ENCODE peak calls at places on chromosomes 2 and 18, in four cellular contexts. N is HS-5, G is GM13977, Q is BJ. H is an unnamed sample.

GRCh38 chr2:236678307-236678975 is 108.8 kb downstream of the ACKR3 start:
- DNase-seq in N (no peak), G (no peak), Q (no peak), H (no peak)

GRCh38 chr2:27185331-27186026 is 26.4 kb upstream of the ATRAID start:
- DNase-seq in Q (peak; percentile 80), G (no peak), N (no peak), H (no peak)

GRCh38 chr2:31735716-31736115 is 155.0 kb upstream of the SRD5A2 start:
- DNase-seq in Q (no peak), N (no peak), G (no peak), H (no peak)

GRCh38 chr18:21110667-21111350 is 804 bp downstream of the ROCK1 start:
- DNase-seq in N (no peak), Q (no peak), G (peak; percentile 25), H (peak; percentile 40)

GRCh38 chr2:179263460-179264237 is 983 bp downstream of the SESTD1 start:
- DNase-seq in Q (no peak), N (no peak), G (peak; percentile 55), H (peak; percentile 65)

GRCh38 chr18:38931754-38932050 is 1366.1 kb upstream of the CELF4 start:
- DNase-seq in G (no peak), Q (no peak), N (no peak), H (no peak)

GRCh38 chr18:9647496-9648323 is 33.4 kb upstream of the PPP4R1 start:
- DNase-seq in N (no peak), G (no peak), Q (no peak), H (peak; percentile 80)

GRCh38 chr2:240644859-240645301 is 19.6 kb downstream of the GPR35 start:
- DNase-seq in Q (no peak), N (no peak), G (no peak), H (no peak)

GRCh38 chr2:241265506-241265905 is 50.0 kb downstream of the HDLBP start:
- DNase-seq in Q (no peak), N (no peak), G (no peak), H (no peak)

GRCh38 chr2:54801422-54801821 is 78.0 kb downstream of the EML6 start:
- DNase-seq in Q (no peak), G (no peak), N (no peak), H (no peak)

GRCh38 chr2:205333351-205333750 is 348.9 kb upstream of the NRP2 start:
- DNase-seq in N (no peak), Q (no peak), G (no peak), H (no peak)

GRCh38 chr2:132690664-132691303 is 20.8 kb upstream of the LYPD1 start:
- DNase-seq in N (no peak), G (no peak), Q (no peak), H (no peak)

GRCh38 chr2:237590272-237591020 is at the start of gene RAB17:
- DNase-seq in N (no peak), G (no peak), Q (no peak), H (peak; percentile 39)

GRCh38 chr2:42567806-42568429 is 514 bp upstream of the MTA3 start:
- DNase-seq in G (peak; percentile 76), Q (no peak), N (no peak), H (no peak)

GRCh38 chr2:226478121-226478809 is 321.4 kb downstream of the IRS1 start:
- DNase-seq in G (no peak), Q (peak; percentile 69), N (peak; percentile 74), H (no peak)